ENCODE peak calls at places on chromosomes 5 and 9, in seven cellular contexts. One of them, this sample, is unnamed.

GRCh38 chr9:94805585-94805984 is 79.1 kb downstream of the AOPEP start:
- DNase-seq in tibial artery: no peak
- DNase-seq in Panc1: peak
- DNase-seq in psoas muscle: no peak
- DNase-seq in mammary epithelial cell: peak
- DNase-seq in fibroblast of mammary gland: peak
- DNase-seq in heart left ventricle: no peak
- DNase-seq in this sample: peak

GRCh38 chr5:83608122-83608521 is 112.5 kb downstream of the HAPLN1 start:
- DNase-seq in heart left ventricle: peak
- DNase-seq in fibroblast of mammary gland: peak
- DNase-seq in Panc1: no peak
- DNase-seq in mammary epithelial cell: peak
- DNase-seq in tibial artery: no peak
- DNase-seq in psoas muscle: no peak
- DNase-seq in this sample: peak

GRCh38 chr5:77449981-77450380 is 42.1 kb downstream of the WDR41 start:
- DNase-seq in fibroblast of mammary gland: no peak
- DNase-seq in tibial artery: no peak
- DNase-seq in Panc1: no peak
- DNase-seq in heart left ventricle: no peak
- DNase-seq in mammary epithelial cell: no peak
- DNase-seq in psoas muscle: no peak
- DNase-seq in this sample: no peak

GRCh38 chr5:142839711-142840441 is 69.7 kb downstream of the ARHGAP26 start:
- DNase-seq in heart left ventricle: peak
- DNase-seq in fibroblast of mammary gland: peak
- DNase-seq in mammary epithelial cell: no peak
- DNase-seq in tibial artery: peak
- DNase-seq in psoas muscle: peak
- DNase-seq in Panc1: no peak
- DNase-seq in this sample: no peak

GRCh38 chr9:72169185-72169584 is 19.9 kb downstream of the GDA start:
- DNase-seq in fibroblast of mammary gland: no peak
- DNase-seq in Panc1: no peak
- DNase-seq in tibial artery: no peak
- DNase-seq in psoas muscle: no peak
- DNase-seq in heart left ventricle: no peak
- DNase-seq in mammary epithelial cell: no peak
- DNase-seq in this sample: no peak

GRCh38 chr5:73816656-73817420 is 190.8 kb downstream of the ARHGEF28 start:
- DNase-seq in tibial artery: no peak
- DNase-seq in mammary epithelial cell: peak
- DNase-seq in Panc1: no peak
- DNase-seq in fibroblast of mammary gland: peak
- DNase-seq in psoas muscle: no peak
- DNase-seq in heart left ventricle: no peak
- DNase-seq in this sample: peak

GRCh38 chr9:138013836-138014569 is 136.4 kb downstream of the CACNA1B start:
- DNase-seq in Panc1: no peak
- DNase-seq in tibial artery: peak
- DNase-seq in fibroblast of mammary gland: no peak
- DNase-seq in psoas muscle: no peak
- DNase-seq in mammary epithelial cell: no peak
- DNase-seq in heart left ventricle: no peak
- DNase-seq in this sample: no peak

GRCh38 chr9:131129183-131129582 is 3.8 kb downstream of the NUP214 start:
- DNase-seq in Panc1: no peak
- DNase-seq in mammary epithelial cell: no peak
- DNase-seq in psoas muscle: no peak
- DNase-seq in fibroblast of mammary gland: no peak
- DNase-seq in tibial artery: no peak
- DNase-seq in heart left ventricle: no peak
- DNase-seq in this sample: no peak

GRCh38 chr5:65766159-65766558 is 44.2 kb downstream of the NLN start:
- DNase-seq in psoas muscle: no peak
- DNase-seq in heart left ventricle: no peak
- DNase-seq in mammary epithelial cell: peak
- DNase-seq in fibroblast of mammary gland: no peak
- DNase-seq in Panc1: no peak
- DNase-seq in tibial artery: no peak
- DNase-seq in this sample: no peak

GRCh38 chr9:106893088-106893487 is 30.1 kb downstream of the ZNF462 start:
- DNase-seq in mammary epithelial cell: peak
- DNase-seq in Panc1: no peak
- DNase-seq in heart left ventricle: no peak
- DNase-seq in psoas muscle: no peak
- DNase-seq in fibroblast of mammary gland: peak
- DNase-seq in tibial artery: no peak
- DNase-seq in this sample: peak

GRCh38 chr9:106859957-106860715 is 2.8 kb upstream of the ZNF462 start:
- DNase-seq in fibroblast of mammary gland: no peak
- DNase-seq in heart left ventricle: no peak
- DNase-seq in psoas muscle: peak
- DNase-seq in mammary epithelial cell: peak
- DNase-seq in Panc1: no peak
- DNase-seq in tibial artery: peak
- DNase-seq in this sample: no peak

GRCh38 chr9:34957492-34958410 is at the start of gene PHF24:
- DNase-seq in mammary epithelial cell: no peak
- DNase-seq in heart left ventricle: no peak
- DNase-seq in Panc1: no peak
- DNase-seq in psoas muscle: no peak
- DNase-seq in fibroblast of mammary gland: no peak
- DNase-seq in tibial artery: no peak
- DNase-seq in this sample: no peak

GRCh38 chr9:79662553-79662956 is 90.8 kb downstream of the TLE4 start:
- DNase-seq in Panc1: no peak
- DNase-seq in heart left ventricle: no peak
- DNase-seq in psoas muscle: no peak
- DNase-seq in mammary epithelial cell: no peak
- DNase-seq in tibial artery: no peak
- DNase-seq in fibroblast of mammary gland: no peak
- DNase-seq in this sample: peak

GRCh38 chr9:19148170-19148569 is 20.9 kb upstream of the PLIN2 start:
- DNase-seq in fibroblast of mammary gland: no peak
- DNase-seq in Panc1: no peak
- DNase-seq in heart left ventricle: no peak
- DNase-seq in tibial artery: no peak
- DNase-seq in psoas muscle: no peak
- DNase-seq in mammary epithelial cell: no peak
- DNase-seq in this sample: no peak

GRCh38 chr9:92770005-92770995 is 5.7 kb upstream of the BICD2 start:
- DNase-seq in fibroblast of mammary gland: peak
- DNase-seq in heart left ventricle: no peak
- DNase-seq in tibial artery: peak
- DNase-seq in psoas muscle: no peak
- DNase-seq in mammary epithelial cell: peak
- DNase-seq in Panc1: no peak
- DNase-seq in this sample: no peak

GRCh38 chr5:172114875-172115422 is 73.1 kb downstream of the STK10 start:
- DNase-seq in psoas muscle: no peak
- DNase-seq in Panc1: no peak
- DNase-seq in fibroblast of mammary gland: no peak
- DNase-seq in mammary epithelial cell: no peak
- DNase-seq in heart left ventricle: peak
- DNase-seq in tibial artery: no peak
- DNase-seq in this sample: no peak

GRCh38 chr9:12391839-12392509 is 301.2 kb upstream of the TYRP1 start:
- DNase-seq in fibroblast of mammary gland: no peak
- DNase-seq in tibial artery: no peak
- DNase-seq in heart left ventricle: no peak
- DNase-seq in Panc1: no peak
- DNase-seq in psoas muscle: no peak
- DNase-seq in mammary epithelial cell: no peak
- DNase-seq in this sample: no peak

GRCh38 chr5:108650997-108651396 is 96.7 kb upstream of the FER start:
- DNase-seq in mammary epithelial cell: peak
- DNase-seq in Panc1: no peak
- DNase-seq in fibroblast of mammary gland: peak
- DNase-seq in heart left ventricle: no peak
- DNase-seq in tibial artery: no peak
- DNase-seq in psoas muscle: no peak
- DNase-seq in this sample: no peak

GRCh38 chr5:128472919-128473318 is 65.1 kb downstream of the FBN2 start:
- DNase-seq in heart left ventricle: no peak
- DNase-seq in mammary epithelial cell: no peak
- DNase-seq in tibial artery: no peak
- DNase-seq in psoas muscle: no peak
- DNase-seq in Panc1: no peak
- DNase-seq in fibroblast of mammary gland: no peak
- DNase-seq in this sample: no peak

GRCh38 chr5:90134892-90135291 is 274.7 kb downstream of the CETN3 start:
- DNase-seq in fibroblast of mammary gland: peak
- DNase-seq in Panc1: no peak
- DNase-seq in tibial artery: peak
- DNase-seq in mammary epithelial cell: no peak
- DNase-seq in psoas muscle: peak
- DNase-seq in heart left ventricle: peak
- DNase-seq in this sample: no peak

GRCh38 chr9:93086445-93087224 is 9.4 kb upstream of the CARD19 start:
- DNase-seq in Panc1: no peak
- DNase-seq in mammary epithelial cell: no peak
- DNase-seq in heart left ventricle: peak
- DNase-seq in psoas muscle: no peak
- DNase-seq in tibial artery: peak
- DNase-seq in fibroblast of mammary gland: no peak
- DNase-seq in this sample: no peak

DNA sequence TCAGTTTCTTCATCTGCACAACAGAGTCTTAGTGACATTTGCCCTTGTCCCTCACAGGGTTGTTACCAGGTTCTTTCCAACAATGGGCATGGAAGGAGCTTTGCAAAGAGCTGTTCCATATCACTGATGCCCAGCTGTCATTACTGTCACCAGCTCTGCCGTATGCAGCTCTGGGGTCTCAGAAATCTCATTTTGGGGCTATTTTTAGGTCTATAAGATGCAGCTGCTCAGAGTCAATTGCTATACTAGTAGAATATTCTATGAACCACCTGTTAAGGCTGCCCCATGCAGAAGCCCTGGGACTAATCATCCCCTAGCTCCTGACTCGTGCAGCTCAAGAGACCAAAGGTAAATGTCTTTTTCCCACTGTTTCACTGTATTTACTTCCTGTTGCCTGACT is 105.1 kb upstream of the TNPO1 start:
- DNase-seq in Panc1: no peak
- DNase-seq in psoas muscle: no peak
- DNase-seq in fibroblast of mammary gland: no peak
- DNase-seq in tibial artery: no peak
- DNase-seq in heart left ventricle: no peak
- DNase-seq in mammary epithelial cell: no peak
- DNase-seq in this sample: no peak
- TF ChIP-seq CTCF in Panc1: no peak
- TF ChIP-seq CTCF in psoas muscle: no peak
- TF ChIP-seq CTCF in fibroblast of mammary gland: no peak
- TF ChIP-seq CTCF in tibial artery: no peak
- TF ChIP-seq CTCF in heart left ventricle: no peak
- TF ChIP-seq CTCF in mammary epithelial cell: no peak
- TF ChIP-seq CTCF in this sample: no peak

DNA sequence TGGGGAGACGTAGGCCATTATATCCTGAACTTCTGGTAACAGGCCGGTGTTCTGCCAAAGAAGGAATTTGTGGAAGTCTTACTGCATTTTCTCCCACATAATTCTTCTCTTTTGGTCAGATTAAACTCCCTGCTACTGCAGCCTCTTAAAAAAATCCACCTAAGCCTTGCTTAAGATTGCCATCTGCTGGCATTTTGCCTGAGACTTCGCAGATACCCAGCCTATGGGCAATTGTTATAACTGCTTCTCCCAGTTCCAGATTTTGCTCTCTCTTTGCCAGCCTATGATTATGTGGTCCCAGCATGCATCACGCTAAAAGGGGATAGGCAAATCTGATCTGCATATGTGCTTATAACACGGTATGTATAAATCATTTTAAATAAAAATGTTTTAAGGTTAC is 391.7 kb upstream of the CHD1 start:
- DNase-seq in tibial artery: no peak
- DNase-seq in fibroblast of mammary gland: no peak
- DNase-seq in heart left ventricle: no peak
- DNase-seq in Panc1: no peak
- DNase-seq in mammary epithelial cell: no peak
- DNase-seq in psoas muscle: no peak
- DNase-seq in this sample: no peak
- TF ChIP-seq CTCF in tibial artery: no peak
- TF ChIP-seq CTCF in fibroblast of mammary gland: no peak
- TF ChIP-seq CTCF in heart left ventricle: no peak
- TF ChIP-seq CTCF in Panc1: no peak
- TF ChIP-seq CTCF in mammary epithelial cell: no peak
- TF ChIP-seq CTCF in psoas muscle: no peak
- TF ChIP-seq CTCF in this sample: no peak

GRCh38 chr9:127423591-127423933 is 620 bp upstream of the ZNF79 start:
- DNase-seq in Panc1: no peak
- DNase-seq in tibial artery: no peak
- DNase-seq in heart left ventricle: no peak
- DNase-seq in psoas muscle: no peak
- DNase-seq in mammary epithelial cell: no peak
- DNase-seq in fibroblast of mammary gland: no peak
- DNase-seq in this sample: no peak

GRCh38 chr9:127424669-127424986 is 446 bp downstream of the ZNF79 start:
- DNase-seq in fibroblast of mammary gland: no peak
- DNase-seq in mammary epithelial cell: no peak
- DNase-seq in Panc1: no peak
- DNase-seq in tibial artery: no peak
- DNase-seq in psoas muscle: no peak
- DNase-seq in heart left ventricle: no peak
- DNase-seq in this sample: no peak

GRCh38 chr9:127422787-127423186 is 1.4 kb upstream of the ZNF79 start:
- DNase-seq in heart left ventricle: no peak
- DNase-seq in fibroblast of mammary gland: no peak
- DNase-seq in Panc1: no peak
- DNase-seq in mammary epithelial cell: no peak
- DNase-seq in psoas muscle: no peak
- DNase-seq in tibial artery: no peak
- DNase-seq in this sample: no peak

GRCh38 chr9:127422133-127422782 is 1.9 kb upstream of the ZNF79 start:
- DNase-seq in Panc1: no peak
- DNase-seq in heart left ventricle: no peak
- DNase-seq in tibial artery: no peak
- DNase-seq in mammary epithelial cell: no peak
- DNase-seq in fibroblast of mammary gland: no peak
- DNase-seq in psoas muscle: no peak
- DNase-seq in this sample: no peak

GRCh38 chr9:127423934-127424668 is at the start of gene ZNF79:
- DNase-seq in fibroblast of mammary gland: peak
- DNase-seq in Panc1: peak
- DNase-seq in mammary epithelial cell: peak
- DNase-seq in heart left ventricle: peak
- DNase-seq in tibial artery: peak
- DNase-seq in psoas muscle: peak
- DNase-seq in this sample: peak
- TF ChIP-seq CTCF in fibroblast of mammary gland: no peak
- TF ChIP-seq CTCF in Panc1: no peak
- TF ChIP-seq CTCF in mammary epithelial cell: no peak
- TF ChIP-seq CTCF in heart left ventricle: no peak
- TF ChIP-seq CTCF in tibial artery: no peak
- TF ChIP-seq CTCF in psoas muscle: no peak
- TF ChIP-seq CTCF in this sample: no peak

DNA sequence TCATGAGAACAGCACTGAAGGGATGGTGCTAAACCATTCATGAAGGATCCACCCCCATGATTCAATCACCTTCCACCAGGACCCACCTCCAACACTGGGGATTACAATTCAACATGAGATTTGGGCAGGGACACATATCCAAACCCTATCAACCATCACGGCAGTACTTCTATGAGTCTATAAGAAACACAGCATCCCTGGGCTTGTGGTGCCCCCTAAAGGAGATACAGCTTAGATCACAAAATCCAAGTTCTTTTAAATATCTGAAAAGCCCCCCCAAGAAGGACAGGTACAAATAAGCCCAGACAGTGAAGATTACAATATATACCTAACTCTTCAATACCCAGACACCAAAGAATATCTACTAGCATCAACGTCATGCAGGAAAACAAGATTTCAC is 233.7 kb upstream of the ADRA1B start:
- DNase-seq in psoas muscle: no peak
- DNase-seq in tibial artery: no peak
- DNase-seq in Panc1: no peak
- DNase-seq in mammary epithelial cell: no peak
- DNase-seq in fibroblast of mammary gland: no peak
- DNase-seq in heart left ventricle: no peak
- DNase-seq in this sample: no peak
- TF ChIP-seq CTCF in psoas muscle: no peak
- TF ChIP-seq CTCF in tibial artery: no peak
- TF ChIP-seq CTCF in Panc1: peak
- TF ChIP-seq CTCF in mammary epithelial cell: no peak
- TF ChIP-seq CTCF in fibroblast of mammary gland: no peak
- TF ChIP-seq CTCF in heart left ventricle: no peak
- TF ChIP-seq CTCF in this sample: no peak